ENCODE peak calls at places on chromosomes 7 and 10, in seven cellular contexts. One of them, this sample, is unnamed.

GRCh38 chr7:44964384-44964830 is 14.4 kb downstream of the MYO1G start:
- DNase-seq in K562: peak
- DNase-seq in GM12878: no peak
- DNase-seq in HepG2: no peak
- DNase-seq in HCT116: no peak
- DNase-seq in H1: peak
- DNase-seq in SK-N-SH: peak
- DNase-seq in this sample: no peak

GRCh38 chr7:152602962-152603361 is 73.0 kb downstream of the XRCC2 start:
- DNase-seq in SK-N-SH: no peak
- DNase-seq in HepG2: no peak
- DNase-seq in HCT116: no peak
- DNase-seq in GM12878: no peak
- DNase-seq in K562: no peak
- DNase-seq in H1: no peak
- DNase-seq in this sample: no peak

GRCh38 chr7:70415179-70415972 is 716.6 kb upstream of the GALNT17 start:
- DNase-seq in GM12878: no peak
- DNase-seq in HCT116: no peak
- DNase-seq in SK-N-SH: no peak
- DNase-seq in HepG2: no peak
- DNase-seq in H1: no peak
- DNase-seq in K562: no peak
- DNase-seq in this sample: no peak

GRCh38 chr10:99172130-99172738 is 63.4 kb downstream of the HPSE2 start:
- DNase-seq in HepG2: peak
- DNase-seq in SK-N-SH: peak
- DNase-seq in HCT116: peak
- DNase-seq in H1: peak
- DNase-seq in GM12878: no peak
- DNase-seq in K562: peak
- DNase-seq in this sample: peak

GRCh38 chr10:127614484-127614883 is 65.4 kb downstream of the NPS start:
- DNase-seq in K562: no peak
- DNase-seq in H1: no peak
- DNase-seq in HepG2: no peak
- DNase-seq in GM12878: no peak
- DNase-seq in HCT116: no peak
- DNase-seq in SK-N-SH: no peak
- DNase-seq in this sample: no peak

GRCh38 chr10:129774736-129775401 is 189.2 kb downstream of the EBF3 start:
- DNase-seq in SK-N-SH: no peak
- DNase-seq in GM12878: no peak
- DNase-seq in K562: no peak
- DNase-seq in HepG2: no peak
- DNase-seq in HCT116: no peak
- DNase-seq in H1: no peak
- DNase-seq in this sample: no peak

GRCh38 chr7:134932707-134933370 is 53.5 kb upstream of the AGBL3 start:
- DNase-seq in SK-N-SH: no peak
- DNase-seq in HCT116: no peak
- DNase-seq in K562: no peak
- DNase-seq in H1: no peak
- DNase-seq in HepG2: no peak
- DNase-seq in GM12878: peak
- DNase-seq in this sample: no peak

GRCh38 chr10:99849525-99849924 is 67.1 kb downstream of the ABCC2 start:
- DNase-seq in SK-N-SH: no peak
- DNase-seq in GM12878: no peak
- DNase-seq in HCT116: no peak
- DNase-seq in H1: no peak
- DNase-seq in K562: no peak
- DNase-seq in HepG2: peak
- DNase-seq in this sample: no peak

GRCh38 chr7:148723166-148723559 is 24.5 kb downstream of the CUL1 start:
- DNase-seq in H1: no peak
- DNase-seq in HepG2: no peak
- DNase-seq in HCT116: no peak
- DNase-seq in GM12878: no peak
- DNase-seq in K562: no peak
- DNase-seq in SK-N-SH: no peak
- DNase-seq in this sample: no peak

GRCh38 chr10:12902135-12902572 is 99.4 kb downstream of the CCDC3 start:
- DNase-seq in HepG2: peak
- DNase-seq in GM12878: peak
- DNase-seq in H1: peak
- DNase-seq in K562: peak
- DNase-seq in HCT116: peak
- DNase-seq in SK-N-SH: peak
- DNase-seq in this sample: peak

GRCh38 chr7:95596183-95597135 is at the start of gene PDK4:
- DNase-seq in SK-N-SH: peak
- DNase-seq in K562: no peak
- DNase-seq in HepG2: no peak
- DNase-seq in H1: peak
- DNase-seq in GM12878: no peak
- DNase-seq in HCT116: peak
- DNase-seq in this sample: peak

GRCh38 chr10:97531401-97531985 is 32.8 kb downstream of the UBTD1 start:
- DNase-seq in K562: no peak
- DNase-seq in HCT116: no peak
- DNase-seq in HepG2: no peak
- DNase-seq in H1: no peak
- DNase-seq in SK-N-SH: no peak
- DNase-seq in GM12878: no peak
- DNase-seq in this sample: no peak

GRCh38 chr10:97532935-97533671 is 34.4 kb downstream of the UBTD1 start:
- DNase-seq in H1: peak
- DNase-seq in K562: no peak
- DNase-seq in HepG2: no peak
- DNase-seq in GM12878: no peak
- DNase-seq in SK-N-SH: peak
- DNase-seq in HCT116: no peak
- DNase-seq in this sample: no peak

GRCh38 chr10:97533888-97534287 is 35.2 kb downstream of the UBTD1 start:
- DNase-seq in K562: no peak
- DNase-seq in HCT116: no peak
- DNase-seq in HepG2: no peak
- DNase-seq in SK-N-SH: no peak
- DNase-seq in H1: no peak
- DNase-seq in GM12878: no peak
- DNase-seq in this sample: no peak

GRCh38 chr10:97537186-97537869 is 35.3 kb upstream of the ANKRD2 start:
- DNase-seq in HCT116: no peak
- DNase-seq in HepG2: no peak
- DNase-seq in GM12878: no peak
- DNase-seq in K562: no peak
- DNase-seq in SK-N-SH: no peak
- DNase-seq in H1: no peak
- DNase-seq in this sample: no peak

DNA sequence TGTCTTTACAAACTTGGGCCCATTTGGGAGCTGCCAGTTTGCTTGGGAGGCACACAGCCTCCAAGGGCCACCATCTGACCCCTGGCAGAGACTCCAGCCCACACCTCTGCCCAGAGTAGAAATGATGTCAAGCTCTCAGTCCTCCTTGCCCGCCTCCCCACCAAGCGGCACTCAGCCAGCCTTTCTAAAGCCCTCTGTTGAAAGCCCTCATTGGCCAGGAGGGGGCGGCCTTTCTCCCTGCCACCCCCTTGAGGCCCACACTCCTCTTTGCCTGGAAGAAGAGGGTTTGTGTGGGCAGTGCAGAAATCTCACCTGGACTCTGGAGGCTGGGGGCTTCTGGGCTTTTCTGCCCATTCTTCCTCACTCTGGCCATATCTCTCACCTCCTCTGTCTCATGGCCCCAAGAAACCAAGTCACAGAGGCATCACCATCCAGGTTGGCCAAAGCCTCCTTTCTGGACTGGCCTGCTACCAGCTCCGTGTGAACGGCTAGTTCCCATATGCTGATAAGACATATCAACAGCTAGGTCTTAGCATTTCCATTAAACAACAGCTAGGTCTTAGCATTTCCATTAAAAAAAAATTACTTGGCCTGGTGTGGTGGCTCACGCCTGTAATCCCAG is 36.1 kb downstream of the UBTD1 start:
- DNase-seq in H1: peak
- DNase-seq in K562: peak
- DNase-seq in GM12878: no peak
- DNase-seq in SK-N-SH: peak
- DNase-seq in HepG2: peak
- DNase-seq in HCT116: no peak
- DNase-seq in this sample: peak
- TF ChIP-seq JUND in H1: no peak
- TF ChIP-seq JUND in K562: no peak
- TF ChIP-seq JUND in GM12878: no peak
- TF ChIP-seq JUND in SK-N-SH: no peak
- TF ChIP-seq JUND in HepG2: no peak
- TF ChIP-seq JUND in HCT116: no peak
- TF ChIP-seq JUND in this sample: no peak

DNA sequence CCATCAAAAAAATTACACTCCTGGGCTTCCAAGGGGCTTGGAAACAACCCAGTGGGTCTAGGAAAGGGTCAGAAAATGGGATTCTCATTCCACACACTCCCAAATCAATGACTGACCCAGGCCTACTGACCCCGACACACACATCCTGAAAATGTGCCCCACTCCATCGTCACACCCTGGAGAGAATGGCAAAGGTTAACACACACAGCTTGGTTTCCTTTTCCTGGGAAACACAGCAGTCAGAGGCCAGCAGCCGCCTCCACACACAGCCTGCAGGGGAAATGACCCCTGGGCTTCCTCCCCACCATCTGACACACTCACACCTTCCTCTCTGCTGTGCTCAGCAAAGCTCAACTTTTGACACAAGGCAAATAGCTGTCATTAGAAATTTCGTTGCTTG is 42.9 kb downstream of the SH3PXD2A start:
- DNase-seq in SK-N-SH: no peak
- DNase-seq in GM12878: no peak
- DNase-seq in HepG2: no peak
- DNase-seq in H1: no peak
- DNase-seq in K562: no peak
- DNase-seq in HCT116: no peak
- DNase-seq in this sample: no peak
- TF ChIP-seq JUND in SK-N-SH: no peak
- TF ChIP-seq JUND in GM12878: no peak
- TF ChIP-seq JUND in HepG2: no peak
- TF ChIP-seq JUND in H1: no peak
- TF ChIP-seq JUND in K562: no peak
- TF ChIP-seq JUND in HCT116: no peak
- TF ChIP-seq JUND in this sample: no peak

GRCh38 chr7:21620054-21620453 is 77.2 kb downstream of the DNAH11 start:
- DNase-seq in GM12878: no peak
- DNase-seq in K562: no peak
- DNase-seq in HepG2: no peak
- DNase-seq in SK-N-SH: no peak
- DNase-seq in HCT116: no peak
- DNase-seq in H1: no peak
- DNase-seq in this sample: no peak

GRCh38 chr7:21618706-21619105 is 75.9 kb downstream of the DNAH11 start:
- DNase-seq in SK-N-SH: no peak
- DNase-seq in GM12878: no peak
- DNase-seq in K562: no peak
- DNase-seq in H1: no peak
- DNase-seq in HepG2: no peak
- DNase-seq in HCT116: no peak
- DNase-seq in this sample: no peak

GRCh38 chr7:21617513-21617912 is 74.7 kb downstream of the DNAH11 start:
- DNase-seq in K562: no peak
- DNase-seq in H1: no peak
- DNase-seq in GM12878: no peak
- DNase-seq in HCT116: no peak
- DNase-seq in HepG2: no peak
- DNase-seq in SK-N-SH: no peak
- DNase-seq in this sample: no peak

GRCh38 chr7:21616796-21617436 is 74.1 kb downstream of the DNAH11 start:
- DNase-seq in SK-N-SH: no peak
- DNase-seq in GM12878: no peak
- DNase-seq in HepG2: no peak
- DNase-seq in HCT116: peak
- DNase-seq in K562: no peak
- DNase-seq in H1: no peak
- DNase-seq in this sample: peak

DNA sequence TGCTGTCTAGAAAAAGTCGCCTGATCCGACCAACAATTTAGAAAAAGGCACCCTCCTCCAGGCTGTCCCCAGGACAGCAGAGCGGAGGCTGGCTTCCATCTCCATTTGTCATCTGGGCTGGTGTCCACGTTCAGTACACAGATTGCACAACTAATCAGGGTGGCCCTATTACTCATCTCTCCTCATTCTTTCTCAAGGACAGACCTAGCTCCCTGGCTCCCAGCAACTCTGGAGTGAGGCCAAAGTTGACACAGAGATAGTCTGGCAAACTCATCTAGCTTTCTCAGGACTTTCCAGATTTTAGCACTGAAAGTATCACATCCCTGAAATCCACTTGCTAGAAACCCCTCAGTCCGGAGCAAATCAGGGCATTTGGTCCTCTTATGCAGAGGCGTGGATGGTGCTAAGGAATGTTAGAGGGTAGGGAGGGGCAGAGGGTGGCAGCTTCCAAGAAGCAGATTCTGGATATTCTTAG is 75.1 kb downstream of the DNAH11 start:
- DNase-seq in SK-N-SH: no peak
- DNase-seq in HepG2: peak
- DNase-seq in K562: no peak
- DNase-seq in H1: no peak
- DNase-seq in GM12878: no peak
- DNase-seq in HCT116: no peak
- DNase-seq in this sample: peak
- TF ChIP-seq JUND in SK-N-SH: no peak
- TF ChIP-seq JUND in HepG2: peak
- TF ChIP-seq JUND in K562: no peak
- TF ChIP-seq JUND in H1: no peak
- TF ChIP-seq JUND in GM12878: no peak
- TF ChIP-seq JUND in HCT116: no peak
- TF ChIP-seq JUND in this sample: no peak

GRCh38 chr7:16422917-16423316 is 1.6 kb upstream of the CRPPA start:
- DNase-seq in SK-N-SH: no peak
- DNase-seq in H1: no peak
- DNase-seq in GM12878: no peak
- DNase-seq in HepG2: no peak
- DNase-seq in K562: peak
- DNase-seq in HCT116: no peak
- DNase-seq in this sample: no peak

GRCh38 chr7:16420649-16421332 is 547 bp downstream of the CRPPA start:
- DNase-seq in SK-N-SH: peak
- DNase-seq in GM12878: peak
- DNase-seq in HCT116: peak
- DNase-seq in HepG2: peak
- DNase-seq in K562: peak
- DNase-seq in H1: peak
- DNase-seq in this sample: peak

GRCh38 chr7:16423761-16424160 is 2.4 kb upstream of the CRPPA start:
- DNase-seq in H1: no peak
- DNase-seq in HepG2: no peak
- DNase-seq in GM12878: no peak
- DNase-seq in K562: no peak
- DNase-seq in SK-N-SH: no peak
- DNase-seq in HCT116: no peak
- DNase-seq in this sample: no peak

GRCh38 chr7:16421333-16422099 is at the start of gene CRPPA:
- DNase-seq in K562: peak
- DNase-seq in HepG2: peak
- DNase-seq in HCT116: no peak
- DNase-seq in H1: peak
- DNase-seq in GM12878: no peak
- DNase-seq in SK-N-SH: peak
- DNase-seq in this sample: peak

GRCh38 chr7:16422100-16422430 is 727 bp upstream of the CRPPA start:
- DNase-seq in HepG2: no peak
- DNase-seq in HCT116: no peak
- DNase-seq in SK-N-SH: no peak
- DNase-seq in H1: no peak
- DNase-seq in K562: no peak
- DNase-seq in GM12878: no peak
- DNase-seq in this sample: no peak
- TF ChIP-seq JUND in HepG2: no peak
- TF ChIP-seq JUND in HCT116: no peak
- TF ChIP-seq JUND in SK-N-SH: no peak
- TF ChIP-seq JUND in H1: no peak
- TF ChIP-seq JUND in K562: no peak
- TF ChIP-seq JUND in GM12878: no peak
- TF ChIP-seq JUND in this sample: no peak